ENCODE peak calls at places on chromosomes 7 and 10, in five cellular contexts. N is nephron progenitor cell, W is cardiac fibroblast, X is Caco-2, G is neural crest cell. V is an unnamed sample.

GRCh38 chr10:15311885-15312280 is 59.2 kb downstream of the FAM171A1 start:
- DNase-seq in G (no peak), N (no peak), W (no peak), X (no peak), V (no peak)

GRCh38 chr10:100739516-100740368 is 5.6 kb upstream of the PAX2 start:
- DNase-seq in X (peak), W (no peak), N (peak), G (no peak), V (no peak)

GRCh38 chr7:122679813-122680212 is 19.1 kb downstream of the RNF133 start:
- DNase-seq in G (no peak), N (no peak), X (no peak), W (no peak), V (no peak)

GRCh38 chr10:69483988-69484387 is 32.7 kb downstream of the TSPAN15 start:
- DNase-seq in W (peak), X (no peak), N (no peak), G (no peak), V (no peak)

GRCh38 chr10:17155821-17156220 is 26.2 kb upstream of the CUBN start:
- DNase-seq in W (no peak), G (no peak), X (no peak), N (no peak), V (no peak)

GRCh38 chr10:28188520-28188919 is 114.3 kb downstream of the MPP7 start:
- DNase-seq in G (no peak), X (no peak), W (no peak), N (no peak), V (no peak)

GRCh38 chr7:47666164-47666862 is 84.4 kb upstream of the TNS3 start:
- DNase-seq in G (no peak), N (no peak), W (peak), X (peak), V (no peak)

GRCh38 chr7:66641526-66641871 is 12.8 kb downstream of the KCTD7 start:
- DNase-seq in N (no peak), G (no peak), X (no peak), W (no peak), V (no peak)

GRCh38 chr10:34437897-34438296 is 377.2 kb downstream of the PARD3 start:
- DNase-seq in W (no peak), G (no peak), X (no peak), N (no peak), V (no peak)

GRCh38 chr7:48255046-48255445 is 83.8 kb downstream of the ABCA13 start:
- DNase-seq in W (peak), G (no peak), N (no peak), X (no peak), V (no peak)

GRCh38 chr7:101927389-101928306 is 110.2 kb downstream of the CUX1 start:
- DNase-seq in W (peak), X (no peak), N (no peak), G (peak), V (no peak)

GRCh38 chr7:154910125-154910524 is 92.8 kb downstream of the PAXIP1 start:
- DNase-seq in W (no peak), N (no peak), G (no peak), X (no peak), V (no peak)

GRCh38 chr10:27893320-27894014 is 105.4 kb downstream of the ODAD2 start:
- DNase-seq in X (no peak), N (no peak), W (no peak), G (no peak), V (no peak)

GRCh38 chr10:100637785-100638184 is 102.0 kb downstream of the HIF1AN start:
- DNase-seq in N (peak), X (peak), G (peak), W (peak), V (no peak)

GRCh38 chr7:151076863-151077704 is 3.5 kb downstream of the FASTK start:
- DNase-seq in G (peak), W (no peak), X (peak), N (no peak), V (no peak)

GRCh38 chr7:133051066-133051465 is 30.8 kb downstream of the CHCHD3 start:
- DNase-seq in G (no peak), W (peak), N (no peak), X (peak), V (no peak)

GRCh38 chr10:26566525-26567348 is 128.6 kb downstream of the APBB1IP start:
- DNase-seq in W (no peak), G (peak), N (peak), X (peak), V (no peak)

GRCh38 chr7:133265821-133266220 is 12.9 kb downstream of the EXOC4 start:
- DNase-seq in G (no peak), X (no peak), N (no peak), W (peak), V (no peak)

GRCh38 chr10:100895896-100896295 is 16.9 kb upstream of the SLF2 start:
- DNase-seq in G (no peak), N (no peak), X (no peak), W (no peak), V (no peak)

GRCh38 chr10:70233109-70233938 is at the start of gene PPA1:
- DNase-seq in X (peak), N (peak), G (peak), W (peak), V (peak)

GRCh38 chr10:80318742-80319141 is 29.3 kb upstream of the MAT1A start:
- DNase-seq in N (no peak), G (no peak), W (no peak), X (no peak), V (no peak)

GRCh38 chr10:80199828-80200227 is 5.5 kb downstream of the ANXA11 start:
- DNase-seq in N (no peak), W (peak), G (no peak), X (peak), V (no peak)

GRCh38 chr7:34596887-34597286 is 61.1 kb upstream of the NPSR1 start:
- DNase-seq in G (no peak), X (peak), W (peak), N (no peak), V (no peak)

GRCh38 chr7:9200666-9201065 is 767.3 kb downstream of the NXPH1 start:
- DNase-seq in G (no peak), N (no peak), W (no peak), X (no peak), V (no peak)

GRCh38 chr7:149838992-149839408 is 825 bp downstream of the ZNF862 start:
- DNase-seq in G (no peak), X (no peak), N (no peak), W (peak), V (no peak)

GRCh38 chr7:99314504-99314903 is 11.2 kb upstream of the ARPC1A start:
- DNase-seq in G (no peak), X (no peak), N (no peak), W (no peak), V (no peak)

GRCh38 chr7:28800150-28800549 is 158.0 kb downstream of the TRIL start:
- DNase-seq in W (no peak), N (no peak), X (no peak), G (no peak), V (no peak)

GRCh38 chr10:124128811-124129145 is 35.4 kb upstream of the CHST15 start:
- DNase-seq in X (no peak), G (no peak), W (no peak), N (no peak), V (no peak)

DNA sequence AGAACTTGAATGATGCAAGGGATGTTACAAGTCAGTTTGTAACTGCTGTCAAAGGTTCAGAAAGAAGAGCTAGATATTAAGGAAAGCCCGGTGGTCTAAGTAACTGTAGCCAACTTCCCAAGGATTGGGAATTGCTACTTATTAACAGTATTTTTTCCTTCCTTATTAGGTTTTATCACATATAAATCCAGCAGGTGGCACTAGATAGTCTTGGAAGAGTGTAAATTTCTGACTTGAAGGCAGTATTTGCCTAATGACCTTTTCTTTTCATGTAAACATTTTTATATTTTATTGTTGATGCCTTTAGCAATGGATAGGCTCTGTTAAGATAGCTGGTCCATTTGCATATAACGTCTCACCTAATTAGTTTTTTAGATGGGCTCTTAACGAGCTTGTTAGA is 51.2 kb downstream of the ANLN start:
- DNase-seq in N (no peak), G (no peak), W (peak), X (peak), V (no peak)
- TF ChIP-seq CTCF in N (peak), G (peak), W (peak), X (peak), V (peak)

GRCh38 chr7:91347288-91347687 is 83.1 kb downstream of the FZD1 start:
- DNase-seq in W (peak), G (no peak), X (no peak), N (no peak), V (no peak)

GRCh38 chr7:91344911-91345310 is 80.7 kb downstream of the FZD1 start:
- DNase-seq in N (no peak), G (no peak), X (no peak), W (peak), V (no peak)

GRCh38 chr7:91343420-91343819 is 79.2 kb downstream of the FZD1 start:
- DNase-seq in X (no peak), G (no peak), W (no peak), N (no peak), V (no peak)

GRCh38 chr7:91344248-91344647 is 80.0 kb downstream of the FZD1 start:
- DNase-seq in X (no peak), G (no peak), W (no peak), N (no peak), V (no peak)

DNA sequence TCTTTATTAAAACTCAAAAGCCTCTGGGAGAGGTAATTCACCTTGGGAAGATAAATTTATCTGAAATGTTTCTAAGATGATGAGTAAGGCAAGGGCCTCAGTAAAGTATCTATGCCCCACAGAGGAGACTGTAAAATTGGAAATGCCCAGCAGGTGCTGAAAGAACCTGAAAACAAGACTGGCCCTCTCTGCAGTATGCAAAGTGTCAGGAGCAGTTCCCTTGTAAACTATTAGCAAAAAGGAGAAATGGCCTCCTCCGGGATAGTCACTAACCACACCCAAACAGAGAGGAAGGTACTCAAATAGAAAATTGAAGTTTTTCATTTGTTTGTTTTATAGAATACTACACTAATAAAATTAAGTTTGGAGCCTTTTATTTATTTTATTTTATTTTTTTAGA is 81.2 kb downstream of the FZD1 start:
- DNase-seq in N (no peak), G (no peak), W (no peak), X (no peak), V (no peak)
- TF ChIP-seq CTCF in N (no peak), G (no peak), W (no peak), X (no peak), V (no peak)

GRCh38 chr10:44853148-44853734 is 57.9 kb upstream of the TMEM72 start:
- DNase-seq in G (no peak), W (peak), X (no peak), N (no peak), V (no peak)
- TF ChIP-seq CTCF in G (no peak), W (peak), X (no peak), N (no peak), V (no peak)

GRCh38 chr10:208616-209015 is 73.4 kb downstream of the ZMYND11 start:
- DNase-seq in N (no peak), X (no peak), W (no peak), G (no peak), V (no peak)

GRCh38 chr10:210297-210696 is 75.0 kb downstream of the ZMYND11 start:
- DNase-seq in W (no peak), G (no peak), X (no peak), N (no peak), V (no peak)

DNA sequence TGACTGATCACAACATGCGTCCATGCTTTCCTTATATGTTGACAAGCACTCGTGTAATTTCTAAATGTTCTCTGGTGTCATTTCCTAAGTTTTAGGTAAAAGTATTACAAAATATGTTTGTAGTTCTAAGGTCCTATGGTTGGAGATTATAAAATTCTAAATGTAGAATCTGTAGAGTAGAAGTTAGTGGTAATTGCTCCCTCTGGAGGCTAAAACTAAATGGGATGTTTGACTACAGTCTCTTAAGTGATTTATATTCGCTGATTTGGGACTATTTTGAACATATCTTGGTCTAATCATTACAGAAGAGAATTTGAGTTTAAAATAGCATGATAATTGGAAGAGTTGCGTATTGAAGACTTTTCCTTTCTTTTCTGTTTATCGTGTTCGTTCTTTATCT is 74.1 kb downstream of the ZMYND11 start:
- DNase-seq in W (peak), X (no peak), G (no peak), N (no peak), V (no peak)
- TF ChIP-seq CTCF in W (peak), X (peak), G (no peak), N (no peak), V (peak)

GRCh38 chr7:32936686-32937085 is 20.6 kb upstream of the FKBP9 start:
- DNase-seq in X (no peak), N (no peak), W (no peak), G (no peak), V (no peak)
- TF ChIP-seq CTCF in X (no peak), N (no peak), W (no peak), G (no peak), V (no peak)

DNA sequence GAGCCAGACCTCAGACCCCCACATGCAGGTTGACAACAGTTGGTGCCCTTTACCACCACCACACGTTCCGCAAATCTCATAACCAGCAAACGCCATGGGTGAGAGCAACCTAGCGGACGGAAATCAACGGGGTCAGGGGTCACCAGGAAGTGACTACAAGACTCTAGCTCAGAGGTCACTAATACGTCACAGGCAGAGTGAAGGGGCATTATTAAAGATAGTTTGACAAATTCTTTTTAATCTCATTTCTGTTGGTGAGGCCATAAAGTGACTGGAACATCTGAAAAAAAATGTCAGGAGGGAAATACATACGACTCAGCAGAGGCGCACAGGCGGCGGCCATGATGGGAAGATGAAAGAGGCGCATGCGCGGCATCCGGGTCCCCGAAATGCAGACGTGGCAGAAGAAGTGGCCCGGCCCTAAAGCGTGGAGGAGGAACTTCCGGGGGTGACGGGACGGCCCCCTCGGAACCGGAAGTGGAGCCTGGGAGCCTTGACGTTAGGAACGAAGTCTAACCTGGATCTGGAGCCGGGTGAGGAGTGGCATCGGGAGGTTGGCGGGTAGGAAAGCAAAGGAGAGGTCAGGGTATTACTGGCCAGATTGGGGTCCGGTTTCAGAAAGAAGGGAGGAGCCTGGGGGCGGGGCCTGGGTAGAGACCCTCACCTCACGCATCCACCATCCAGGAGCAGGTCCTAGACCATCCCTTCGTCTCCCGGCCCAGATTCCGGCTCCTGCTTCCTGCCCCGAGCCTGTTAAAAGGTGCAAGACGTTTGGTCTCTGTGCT is at the start of gene SEC24C:
- DNase-seq in W (peak), G (peak), X (peak), N (peak), V (peak)
- TF ChIP-seq CTCF in W (no peak), G (no peak), X (no peak), N (no peak), V (no peak)

V was measured in mesothelial cell of epicardium.